ENCODE peak calls at places on chromosomes 2 and 18, in ten cellular contexts. B is CD4-positive, alpha-beta memory T cell; X is heart left ventricle; Q is tibial nerve; A is RWPE2; J is endothelial cell of umbilical vein; Z is tibial artery; D is Panc1; Y is body of pancreas; K is aorta. E is an unnamed sample.

GRCh38 chr2:112939425-112939824 is 28.5 kb downstream of the IL37 start:
- DNase-seq in B (no peak), X (no peak), Q (no peak), A (no peak), J (no peak), Z (no peak), D (no peak), Y (peak), K (no peak), E (no peak)

GRCh38 chr2:45813003-45813601 is 161.6 kb downstream of the PRKCE start:
- DNase-seq in B (no peak), X (peak), Q (peak), A (no peak), J (peak), Z (no peak), D (no peak), Y (peak), K (no peak), E (no peak)

GRCh38 chr2:12032421-12032820 is 286.0 kb downstream of the LPIN1 start:
- DNase-seq in B (no peak), X (no peak), Q (no peak), A (no peak), J (no peak), Z (no peak), D (no peak), Y (no peak), K (no peak), E (no peak)

GRCh38 chr18:7177131-7177744 is 53.7 kb upstream of the LRRC30 start:
- DNase-seq in B (no peak), X (no peak), Q (peak), A (no peak), J (peak), Z (no peak), D (peak), Y (peak), K (no peak), E (no peak)

GRCh38 chr2:234329202-234329930 is 167.5 kb downstream of the ARL4C start:
- DNase-seq in B (no peak), X (no peak), Q (no peak), A (no peak), J (no peak), Z (no peak), D (no peak), Y (no peak), K (no peak), E (no peak)

GRCh38 chr2:233400341-233400740 is 46.0 kb downstream of the DGKD start:
- DNase-seq in B (no peak), X (no peak), Q (no peak), A (no peak), J (no peak), Z (peak), D (no peak), Y (no peak), K (no peak), E (no peak)

GRCh38 chr2:57330447-57330846 is 716.2 kb upstream of the VRK2 start:
- DNase-seq in B (no peak), X (no peak), Q (no peak), A (no peak), J (peak), Z (no peak), D (no peak), Y (no peak), K (no peak), E (no peak)

GRCh38 chr2:129896226-129897100 is 83.0 kb upstream of the RAB6C start:
- DNase-seq in B (no peak), X (no peak), Q (no peak), A (no peak), J (no peak), Z (no peak), D (no peak), Y (no peak), K (no peak), E (no peak)

GRCh38 chr2:2726163-2726562 is 395.1 kb upstream of the MYT1L start:
- DNase-seq in B (no peak), X (no peak), Q (no peak), A (peak), J (no peak), Z (no peak), D (no peak), Y (no peak), K (no peak), E (no peak)

GRCh38 chr2:157901325-157901724 is 25.2 kb upstream of the ACVR1 start:
- DNase-seq in B (peak), X (no peak), Q (no peak), A (no peak), J (no peak), Z (no peak), D (no peak), Y (no peak), K (no peak), E (no peak)

GRCh38 chr2:241295326-241296095 is 20.0 kb downstream of the HDLBP start:
- DNase-seq in B (no peak), X (no peak), Q (no peak), A (no peak), J (no peak), Z (no peak), D (no peak), Y (no peak), K (no peak), E (no peak)

GRCh38 chr2:176642074-176642473 is 372.8 kb downstream of the MTX2 start:
- DNase-seq in B (no peak), X (no peak), Q (no peak), A (no peak), J (no peak), Z (no peak), D (no peak), Y (no peak), K (no peak), E (no peak)

GRCh38 chr2:22795467-22795866 is 589.5 kb upstream of the KLHL29 start:
- DNase-seq in B (no peak), X (no peak), Q (no peak), A (no peak), J (no peak), Z (no peak), D (no peak), Y (no peak), K (no peak), E (no peak)

GRCh38 chr2:240917684-240918257 is 11.6 kb downstream of the CROCC2 start:
- DNase-seq in B (no peak), X (peak), Q (no peak), A (peak), J (no peak), Z (peak), D (no peak), Y (peak), K (peak), E (no peak)

GRCh38 chr2:14297340-14297739 is 335.2 kb upstream of the LRATD1 start:
- DNase-seq in B (no peak), X (no peak), Q (no peak), A (no peak), J (no peak), Z (no peak), D (no peak), Y (no peak), K (no peak), E (no peak)

GRCh38 chr2:26526589-26526988 is 48.7 kb upstream of the OTOF start:
- DNase-seq in B (no peak), X (no peak), Q (no peak), A (no peak), J (no peak), Z (no peak), D (no peak), Y (no peak), K (no peak), E (no peak)

GRCh38 chr2:213150315-213150951 is 979 bp downstream of the IKZF2 start:
- DNase-seq in B (no peak), X (no peak), Q (peak), A (no peak), J (no peak), Z (no peak), D (no peak), Y (peak), K (peak), E (no peak)

GRCh38 chr2:626491-627339 is 50.5 kb downstream of the TMEM18 start:
- DNase-seq in B (no peak), X (no peak), Q (peak), A (no peak), J (no peak), Z (no peak), D (no peak), Y (no peak), K (no peak), E (no peak)

GRCh38 chr2:221097568-221097915 is 474.6 kb downstream of the EPHA4 start:
- DNase-seq in B (no peak), X (no peak), Q (no peak), A (no peak), J (peak), Z (no peak), D (no peak), Y (no peak), K (no peak), E (no peak)

GRCh38 chr2:239396881-239397681 is 3.7 kb downstream of the HDAC4 start:
- DNase-seq in B (peak), X (peak), Q (no peak), A (no peak), J (no peak), Z (no peak), D (no peak), Y (peak), K (no peak), E (no peak)
- H3K27ac ChIP-seq in B (no peak), X (peak), Q (no peak), A (no peak), J (no peak), Z (no peak), D (no peak), Y (peak), K (no peak), E (no peak)

DNA sequence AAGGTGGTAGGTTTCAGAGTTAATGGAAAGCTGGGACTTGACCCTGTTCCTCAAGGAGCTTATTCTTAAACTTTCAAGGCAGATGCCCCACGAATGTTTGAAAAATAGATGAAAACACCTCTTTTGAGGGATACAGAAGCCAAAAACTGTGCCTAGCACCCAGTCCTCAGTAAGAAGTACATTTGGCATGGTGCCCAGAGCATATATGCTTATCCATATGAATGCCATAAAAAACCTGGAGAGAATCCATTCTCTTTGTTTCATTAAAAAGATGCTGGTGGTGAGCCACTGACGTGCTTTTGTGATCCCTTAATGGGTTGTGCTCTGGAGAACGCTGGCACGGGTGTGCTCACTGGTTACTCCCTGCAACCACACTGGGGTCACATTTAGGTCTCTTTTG is 69.0 kb downstream of the IL1R2 start:
- DNase-seq in B (no peak), X (no peak), Q (no peak), A (no peak), J (no peak), Z (no peak), D (no peak), Y (no peak), K (no peak), E (no peak)
- H3K27ac ChIP-seq in B (no peak), X (no peak), Q (no peak), A (no peak), J (no peak), Z (no peak), D (no peak), Y (no peak), K (no peak), E (no peak)

GRCh38 chr2:37322368-37322767 is 2.3 kb downstream of the PRKD3 start:
- DNase-seq in B (no peak), X (no peak), Q (no peak), A (no peak), J (peak), Z (no peak), D (no peak), Y (no peak), K (no peak), E (no peak)
- H3K27ac ChIP-seq in B (no peak), X (no peak), Q (peak), A (no peak), J (no peak), Z (peak), D (no peak), Y (no peak), K (no peak), E (no peak)

DNA sequence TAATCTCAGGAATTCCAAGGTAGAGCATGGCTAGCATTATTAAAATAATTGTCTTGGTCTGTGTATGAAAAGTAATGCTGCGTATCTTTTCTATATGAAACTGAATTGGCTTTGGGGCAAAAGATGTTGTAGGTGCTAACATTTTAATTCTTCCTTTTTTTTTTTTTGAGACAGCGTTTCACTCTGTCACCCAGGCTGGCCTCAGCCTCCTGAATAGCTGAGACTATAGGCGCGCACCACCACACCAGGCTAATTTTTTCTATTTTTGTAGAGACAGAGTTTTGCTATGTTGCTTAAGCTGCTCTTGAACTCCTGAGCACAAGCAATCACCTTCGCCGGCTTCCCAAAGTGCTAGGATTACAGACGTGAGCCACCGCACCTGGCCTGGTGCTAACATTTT is 172.6 kb upstream of the STON1 start:
- DNase-seq in B (no peak), X (no peak), Q (no peak), A (no peak), J (no peak), Z (no peak), D (no peak), Y (no peak), K (no peak), E (no peak)
- H3K27ac ChIP-seq in B (peak), X (no peak), Q (no peak), A (no peak), J (peak), Z (no peak), D (no peak), Y (no peak), K (no peak), E (no peak)

GRCh38 chr2:226909836-226910235 is 74.0 kb downstream of the RHBDD1 start:
- DNase-seq in B (no peak), X (no peak), Q (no peak), A (no peak), J (no peak), Z (no peak), D (no peak), Y (no peak), K (no peak), E (no peak)

GRCh38 chr2:226906439-226906796 is 70.6 kb downstream of the RHBDD1 start:
- DNase-seq in B (no peak), X (no peak), Q (no peak), A (no peak), J (no peak), Z (no peak), D (no peak), Y (no peak), K (no peak), E (no peak)

GRCh38 chr2:226911932-226912331 is 76.1 kb downstream of the RHBDD1 start:
- DNase-seq in B (no peak), X (no peak), Q (no peak), A (no peak), J (no peak), Z (no peak), D (no peak), Y (no peak), K (no peak), E (no peak)

GRCh38 chr2:226910384-226910783 is 74.5 kb downstream of the RHBDD1 start:
- DNase-seq in B (no peak), X (no peak), Q (no peak), A (no peak), J (no peak), Z (no peak), D (no peak), Y (no peak), K (no peak), E (no peak)

GRCh38 chr2:226909131-226909530 is 73.3 kb downstream of the RHBDD1 start:
- DNase-seq in B (no peak), X (no peak), Q (no peak), A (no peak), J (no peak), Z (no peak), D (no peak), Y (no peak), K (no peak), E (no peak)
- H3K27ac ChIP-seq in B (no peak), X (no peak), Q (peak), A (peak), J (no peak), Z (no peak), D (no peak), Y (no peak), K (no peak), E (no peak)